ENCODE peak calls at places on chromosomes 5 and 9, in eight cellular contexts. T, X, Y, S, D, E, A and I are unnamed samples. For H3K36me3, the result is how much of the 10 kb centered on the place peaks cover.

GRCh38 chr5:58462623-58463230 is 2.8 kb upstream of the PLK2 start:
- DNase-seq in T (peak), X (peak), Y (no peak), S (peak), D (peak), E (no peak), A (no peak), I (no peak)

GRCh38 chr9:110076894-110077725 is 130.8 kb downstream of the C9orf152 start:
- DNase-seq in T (no peak), X (no peak), Y (no peak), S (peak), D (no peak), E (no peak), A (no peak), I (no peak)

GRCh38 chr5:109788596-109788995 is 98.9 kb downstream of the MAN2A1 start:
- DNase-seq in T (no peak), X (no peak), Y (no peak), S (no peak), D (peak), E (no peak), A (no peak), I (no peak)

GRCh38 chr5:1003296-1003937 is 5.2 kb upstream of the NKD2 start:
- DNase-seq in T (peak), X (peak), Y (peak), S (no peak), D (peak), E (no peak), A (peak), I (peak)

GRCh38 chr5:154421868-154422267 is 23.9 kb upstream of the SAP30L start:
- DNase-seq in T (no peak), X (no peak), Y (no peak), S (peak), D (peak), E (no peak), A (no peak), I (no peak)

GRCh38 chr5:86858452-86858851 is 240.7 kb downstream of the COX7C start:
- DNase-seq in T (no peak), X (no peak), Y (no peak), S (no peak), D (no peak), E (no peak), A (no peak), I (no peak)

GRCh38 chr9:75181748-75182147 is 93.4 kb downstream of the OSTF1 start:
- DNase-seq in T (no peak), X (no peak), Y (no peak), S (peak), D (no peak), E (no peak), A (no peak), I (no peak)

GRCh38 chr9:76181020-76181641 is 213.1 kb downstream of the RFK start:
- DNase-seq in T (no peak), X (no peak), Y (no peak), S (peak), D (peak), E (no peak), A (no peak), I (no peak)

GRCh38 chr9:126860077-126860756 is at the start of gene ZBTB34:
- DNase-seq in T (peak), X (peak), Y (peak), S (peak), D (peak), E (peak), A (peak), I (peak)

GRCh38 chr5:172542651-172543131 is 88.4 kb upstream of the SH3PXD2B start:
- DNase-seq in T (no peak), X (no peak), Y (no peak), S (no peak), D (no peak), E (no peak), A (peak), I (peak)

GRCh38 chr9:94870793-94871558 is 144.5 kb downstream of the AOPEP start:
- DNase-seq in T (peak), X (no peak), Y (no peak), S (peak), D (peak), E (peak), A (no peak), I (no peak)

GRCh38 chr9:110452227-110452801 is 114.7 kb upstream of the TXNDC8 start:
- DNase-seq in T (no peak), X (no peak), Y (no peak), S (no peak), D (peak), E (no peak), A (no peak), I (no peak)

GRCh38 chr5:149869266-149869875 is 75.2 kb downstream of the PDE6A start:
- DNase-seq in T (no peak), X (no peak), Y (no peak), S (no peak), D (no peak), E (no peak), A (no peak), I (no peak)

GRCh38 chr5:64165500-64166200 is at the start of gene RNF180:
- DNase-seq in T (no peak), X (peak), Y (peak), S (peak), D (peak), E (no peak), A (peak), I (peak)

GRCh38 chr9:76023715-76024195 is 133.3 kb downstream of the PCSK5 start:
- DNase-seq in T (peak), X (no peak), Y (no peak), S (no peak), D (peak), E (peak), A (no peak), I (no peak)

GRCh38 chr5:74851684-74852353 is 14.4 kb downstream of the FAM169A start:
- DNase-seq in T (no peak), X (no peak), Y (no peak), S (peak), D (peak), E (no peak), A (no peak), I (no peak)

GRCh38 chr5:117333011-117333410 is 758.4 kb upstream of the SEMA6A start:
- DNase-seq in T (no peak), X (no peak), Y (no peak), S (no peak), D (no peak), E (no peak), A (no peak), I (no peak)

GRCh38 chr9:18452276-18452675 is 21.7 kb upstream of the ADAMTSL1 start:
- DNase-seq in T (no peak), X (no peak), Y (no peak), S (no peak), D (no peak), E (no peak), A (no peak), I (no peak)

GRCh38 chr5:55750499-55750898 is 12.6 kb downstream of the DDX4 start:
- DNase-seq in T (no peak), X (no peak), Y (no peak), S (no peak), D (no peak), E (no peak), A (no peak), I (no peak)

GRCh38 chr5:150256416-150257064 is 33.0 kb downstream of the CAMK2A start:
- DNase-seq in T (no peak), X (no peak), Y (no peak), S (no peak), D (no peak), E (no peak), A (no peak), I (no peak)

GRCh38 chr5:57499262-57500050 is 16.8 kb upstream of the ACTBL2 start:
- DNase-seq in T (peak), X (no peak), Y (no peak), S (peak), D (peak), E (no peak), A (no peak), I (no peak)

GRCh38 chr5:177363565-177363964 is 5.8 kb downstream of the RGS14 start:
- DNase-seq in T (no peak), X (no peak), Y (peak), S (no peak), D (no peak), E (no peak), A (no peak), I (no peak)

GRCh38 chr9:87301381-87301780 is 196.3 kb upstream of the DAPK1 start:
- DNase-seq in T (no peak), X (no peak), Y (no peak), S (no peak), D (no peak), E (no peak), A (no peak), I (no peak)

GRCh38 chr9:70034292-70034711 is 9.3 kb upstream of the MAMDC2 start:
- DNase-seq in T (no peak), X (no peak), Y (no peak), S (no peak), D (no peak), E (no peak), A (no peak), I (no peak)
- H3K27ac ChIP-seq in T (no peak), X (no peak), Y (no peak), S (no peak), D (no peak), E (no peak), A (no peak), I (no peak)

DNA sequence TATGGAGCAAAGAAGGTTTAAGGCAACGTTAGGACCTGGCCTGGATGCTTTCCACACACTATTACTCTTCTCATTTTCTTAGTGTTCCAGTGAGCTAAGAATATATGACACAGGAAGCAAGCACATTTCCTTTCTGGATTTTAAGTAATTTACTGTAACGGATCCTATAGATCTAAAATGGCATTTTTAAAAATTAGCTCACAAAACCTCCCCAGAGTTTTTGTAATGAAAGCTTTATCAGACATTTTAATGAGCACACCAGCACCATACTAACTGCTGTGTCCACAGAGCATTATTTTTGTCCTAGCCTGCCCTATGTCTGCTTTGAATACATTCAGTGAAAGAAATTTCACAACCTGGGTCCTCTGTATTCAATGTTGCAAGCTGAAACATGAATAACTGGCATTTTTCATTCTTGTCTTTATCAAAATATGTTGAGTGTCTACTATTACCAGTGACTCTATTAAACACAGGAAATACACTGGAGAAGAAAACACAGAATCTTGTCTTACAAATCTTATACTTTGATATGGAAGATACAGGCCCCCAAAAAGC is 315.5 kb downstream of the CETN3 start:
- DNase-seq in T (no peak), X (no peak), Y (no peak), S (no peak), D (no peak), E (no peak), A (no peak), I (no peak)
- H3K36me3 ChIP-seq in T (under half), X (under half), Y (under half), S (under half), D (under half), E (under half), A (under half), I (under half)

GRCh38 chr5:143055596-143056330 is 285.6 kb downstream of the ARHGAP26 start:
- DNase-seq in T (no peak), X (no peak), Y (no peak), S (no peak), D (no peak), E (no peak), A (no peak), I (no peak)
- H3K27ac ChIP-seq in T (no peak), X (no peak), Y (no peak), S (peak), D (peak), E (no peak), A (no peak), I (no peak)

DNA sequence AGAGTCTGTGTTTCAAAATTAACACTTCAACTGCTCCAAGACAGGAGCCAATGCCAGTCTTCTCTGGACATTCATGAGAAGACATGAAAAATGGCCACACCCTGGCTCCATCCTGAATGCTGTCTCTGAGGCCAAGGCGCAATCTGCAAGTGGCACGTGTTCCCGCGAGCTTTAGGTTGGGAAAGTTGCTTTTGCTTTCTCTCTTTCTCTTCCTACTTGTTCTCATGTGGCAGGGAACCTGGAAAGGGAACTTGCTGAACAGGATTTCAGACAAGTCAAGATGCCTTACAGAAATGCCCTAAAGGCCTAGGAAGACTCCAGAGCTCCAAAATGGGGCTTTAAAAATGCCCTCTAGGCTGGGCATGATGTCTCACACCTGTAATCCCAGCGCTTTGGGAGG is 91.9 kb upstream of the OTULINL start:
- DNase-seq in T (no peak), X (no peak), Y (no peak), S (no peak), D (no peak), E (no peak), A (no peak), I (no peak)
- H3K36me3 ChIP-seq in T (under half), X (under half), Y (under half), S (half or more), D (under half), E (under half), A (half or more), I (half or more)